ENCODE peak calls at places on chromosomes 6 and 20, in six cellular contexts. F is hypothalamus, K is SW 1271, N is HuH-7.5, D is HT-29, J is cardiac septum. T is an unnamed sample.

GRCh38 chr6:169559001-169559441 is 142.8 kb downstream of the WDR27 start:
- DNase-seq in F (no peak), K (no peak), N (no peak), D (no peak), J (no peak), T (no peak)

GRCh38 chr6:48641544-48641943 is 530.5 kb upstream of the PTCHD4 start:
- DNase-seq in F (no peak), K (no peak), N (no peak), D (no peak), J (no peak), T (no peak)

GRCh38 chr6:30508890-30509736 is 19.8 kb downstream of the HLA-E start:
- DNase-seq in F (no peak), K (peak), N (no peak), D (no peak), J (no peak), T (no peak)

GRCh38 chr6:80271074-80271473 is 164.6 kb downstream of the BCKDHB start:
- DNase-seq in F (no peak), K (no peak), N (no peak), D (no peak), J (no peak), T (no peak)

GRCh38 chr6:165819394-165819793 is 156.4 kb upstream of the PDE10A start:
- DNase-seq in F (no peak), K (no peak), N (no peak), D (no peak), J (no peak), T (peak)

GRCh38 chr6:143581835-143582480 is 70.4 kb upstream of the FUCA2 start:
- DNase-seq in F (no peak), K (no peak), N (no peak), D (no peak), J (no peak), T (no peak)

GRCh38 chr6:116450769-116451740 is 10.1 kb upstream of the CALHM6 start:
- DNase-seq in F (no peak), K (no peak), N (no peak), D (peak), J (peak), T (no peak)

GRCh38 chr20:64001607-64002011 is 20.7 kb downstream of the PRPF6 start:
- DNase-seq in F (no peak), K (no peak), N (no peak), D (no peak), J (no peak), T (no peak)

GRCh38 chr6:129748901-129749748 is 39.1 kb upstream of the ARHGAP18 start:
- DNase-seq in F (no peak), K (no peak), N (no peak), D (peak), J (no peak), T (no peak)

GRCh38 chr6:158213925-158214674 is 46.0 kb downstream of the GTF2H5 start:
- DNase-seq in F (peak), K (peak), N (peak), D (peak), J (no peak), T (peak)

GRCh38 chr6:23547851-23548250 is 578.2 kb upstream of the NRSN1 start:
- DNase-seq in F (no peak), K (no peak), N (peak), D (peak), J (no peak), T (no peak)

GRCh38 chr6:140174509-140174908 is 800.1 kb upstream of the CITED2 start:
- DNase-seq in F (no peak), K (no peak), N (no peak), D (no peak), J (no peak), T (no peak)

GRCh38 chr6:158647501-158647900 is 2.4 kb upstream of the SYTL3 start:
- DNase-seq in F (no peak), K (no peak), N (no peak), D (no peak), J (no peak), T (no peak)

GRCh38 chr6:69852706-69853105 is 13.7 kb upstream of the COL19A1 start:
- DNase-seq in F (no peak), K (no peak), N (no peak), D (no peak), J (no peak), T (no peak)

GRCh38 chr6:31270788-31271640 is 878 bp downstream of the HLA-C start:
- DNase-seq in F (no peak), K (peak), N (no peak), D (peak), J (peak), T (peak)

GRCh38 chr20:50762045-50762422 is 30.7 kb downstream of the PARD6B start:
- DNase-seq in F (no peak), K (no peak), N (no peak), D (no peak), J (no peak), T (no peak)

GRCh38 chr6:113558966-113559365 is 298.2 kb upstream of the MARCKS start:
- DNase-seq in F (no peak), K (no peak), N (no peak), D (no peak), J (no peak), T (no peak)

GRCh38 chr6:111771084-111771411 is 102.2 kb downstream of the FYN start:
- DNase-seq in F (no peak), K (no peak), N (no peak), D (no peak), J (no peak), T (no peak)

GRCh38 chr20:58751956-58752355 is 59.4 kb downstream of the NPEPL1 start:
- DNase-seq in F (no peak), K (no peak), N (no peak), D (no peak), J (no peak), T (no peak)

GRCh38 chr6:41500561-41500960 is 45.6 kb upstream of the FOXP4 start:
- DNase-seq in F (no peak), K (no peak), N (no peak), D (no peak), J (no peak), T (no peak)

GRCh38 chr6:158414900-158415299 is 102.6 kb downstream of the TULP4 start:
- DNase-seq in F (no peak), K (no peak), N (no peak), D (no peak), J (no peak), T (no peak)

GRCh38 chr6:14396826-14397517 is 279.4 kb downstream of the CD83 start:
- DNase-seq in F (no peak), K (no peak), N (no peak), D (no peak), J (no peak), T (no peak)

GRCh38 chr20:45781391-45781931 is 10.2 kb downstream of the WFDC3 start:
- DNase-seq in F (no peak), K (peak), N (no peak), D (peak), J (no peak), T (peak)

GRCh38 chr6:139882977-139883728 is 508.7 kb upstream of the CITED2 start:
- DNase-seq in F (no peak), K (no peak), N (no peak), D (no peak), J (no peak), T (no peak)

GRCh38 chr6:6694825-6695710 is 106.5 kb downstream of the LY86 start:
- DNase-seq in F (no peak), K (no peak), N (no peak), D (no peak), J (peak), T (no peak)

T was measured in posterior vena cava.